ENCODE peak calls at places on chromosomes 4 and X, in four cellular contexts. A, W, J and L are unnamed samples.

GRCh38 chr4:165418116-165418515 is 39.3 kb downstream of the CPE start:
- DNase-seq in A (no peak), W (no peak), J (no peak), L (no peak)

GRCh38 chr4:35151816-35152572 is 1092.3 kb downstream of the ARAP2 start:
- DNase-seq in A (peak), W (peak), J (peak), L (peak)

GRCh38 chrX:3939967-3940610 is 226.6 kb upstream of the PRKX start:
- DNase-seq in A (no peak), W (peak), J (peak), L (no peak)

GRCh38 chr4:1295405-1296055 is 5.8 kb downstream of the MAEA start:
- DNase-seq in A (no peak), W (no peak), J (no peak), L (no peak)

GRCh38 chrX:45774961-45775360 is 574.3 kb upstream of the DIPK2B start:
- DNase-seq in A (no peak), W (no peak), J (no peak), L (no peak)

GRCh38 chr4:141473952-141474351 is 162.4 kb upstream of the IL15 start:
- DNase-seq in A (no peak), W (no peak), J (no peak), L (no peak)

GRCh38 chrX:48468693-48469691 is 1.1 kb downstream of the SLC38A5 start:
- DNase-seq in A (no peak), W (no peak), J (peak), L (peak)

GRCh38 chr4:105170703-105171102 is 24.0 kb downstream of the TET2 start:
- DNase-seq in A (no peak), W (no peak), J (no peak), L (no peak)

GRCh38 chr4:174538123-174538875 is 16.0 kb upstream of the HPGD start:
- DNase-seq in A (peak), W (no peak), J (peak), L (no peak)

GRCh38 chrX:1535241-1536041 is 1.5 kb downstream of the P2RY8 start:
- DNase-seq in A (no peak), W (no peak), J (no peak), L (no peak)

GRCh38 chrX:123072686-123073385 is 111.2 kb upstream of the GRIA3 start:
- DNase-seq in A (peak), W (no peak), J (no peak), L (no peak)

DNA sequence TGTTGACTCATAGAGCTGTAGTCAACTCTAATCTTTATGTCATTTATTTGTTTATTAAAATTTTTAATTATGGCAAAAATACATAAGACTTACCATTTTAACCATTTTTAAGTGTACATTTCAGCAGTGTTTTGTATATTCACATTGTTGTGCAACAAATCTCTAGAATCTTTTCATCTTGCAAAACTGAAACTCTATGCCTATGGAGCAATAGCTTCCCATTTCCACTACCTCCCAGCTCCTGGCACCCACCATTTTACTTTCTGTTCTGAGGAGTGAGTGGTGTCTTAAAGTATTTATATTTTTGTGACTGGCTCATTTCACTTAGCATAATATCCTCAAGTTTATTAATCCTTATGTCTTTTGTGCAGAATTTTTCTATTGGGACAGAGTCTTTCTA is 181.0 kb downstream of the GPAT3 start:
- DNase-seq in A (no peak), W (no peak), J (no peak), L (no peak)
- TF ChIP-seq FOXJ3 in A (no peak), W (no peak), J (no peak), L (no peak)

GRCh38 chr4:148240241-148240640 is 202.0 kb downstream of the NR3C2 start:
- DNase-seq in A (no peak), W (no peak), J (no peak), L (no peak)

GRCh38 chr4:148238797-148239196 is 203.4 kb downstream of the NR3C2 start:
- DNase-seq in A (no peak), W (no peak), J (no peak), L (no peak)

GRCh38 chr4:148238086-148238485 is 204.1 kb downstream of the NR3C2 start:
- DNase-seq in A (no peak), W (no peak), J (no peak), L (no peak)

GRCh38 chr4:148239406-148239805 is 202.8 kb downstream of the NR3C2 start:
- DNase-seq in A (no peak), W (no peak), J (no peak), L (no peak)

GRCh38 chr4:148235809-148236208 is 206.4 kb downstream of the NR3C2 start:
- DNase-seq in A (no peak), W (no peak), J (no peak), L (no peak)
- TF ChIP-seq MAX in A (no peak), W (no peak), J (no peak), L (no peak)

DNA sequence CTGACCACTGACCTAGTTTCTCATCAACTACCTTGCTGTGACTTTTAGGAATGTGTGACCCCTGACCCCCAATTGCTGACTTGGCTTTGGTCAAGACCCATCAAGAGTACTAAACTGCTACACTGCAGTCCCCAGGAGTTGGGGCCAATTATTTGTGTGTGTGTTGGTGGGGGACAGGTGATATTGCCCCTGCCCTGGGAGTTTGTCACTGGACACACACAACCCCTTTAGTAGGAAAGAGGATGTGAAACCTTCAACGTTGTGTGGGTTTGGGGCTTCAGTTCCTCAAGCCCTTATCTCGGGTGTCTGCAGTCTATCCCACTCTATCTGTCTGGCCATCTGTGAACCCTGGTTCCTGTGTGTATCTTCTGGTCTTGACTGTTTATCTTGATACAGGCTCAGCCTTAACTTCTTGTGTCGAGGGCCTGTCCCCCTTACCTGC is 6.5 kb downstream of the SASH3 start:
- DNase-seq in A (no peak), W (no peak), J (no peak), L (no peak)
- TF ChIP-seq FOXJ3 in A (no peak), W (no peak), J (no peak), L (no peak)

GRCh38 chrX:107102980-107103379 is 15.6 kb downstream of the RBM41 start:
- DNase-seq in A (peak), W (no peak), J (no peak), L (no peak)
- TF ChIP-seq MAX in A (no peak), W (no peak), J (no peak), L (no peak)

GRCh38 chrX:118861338-118861737 is 37.7 kb downstream of the ZCCHC12 start:
- DNase-seq in A (no peak), W (no peak), J (no peak), L (no peak)
- TF ChIP-seq FOXJ3 in A (no peak), W (no peak), J (no peak), L (no peak)

DNA sequence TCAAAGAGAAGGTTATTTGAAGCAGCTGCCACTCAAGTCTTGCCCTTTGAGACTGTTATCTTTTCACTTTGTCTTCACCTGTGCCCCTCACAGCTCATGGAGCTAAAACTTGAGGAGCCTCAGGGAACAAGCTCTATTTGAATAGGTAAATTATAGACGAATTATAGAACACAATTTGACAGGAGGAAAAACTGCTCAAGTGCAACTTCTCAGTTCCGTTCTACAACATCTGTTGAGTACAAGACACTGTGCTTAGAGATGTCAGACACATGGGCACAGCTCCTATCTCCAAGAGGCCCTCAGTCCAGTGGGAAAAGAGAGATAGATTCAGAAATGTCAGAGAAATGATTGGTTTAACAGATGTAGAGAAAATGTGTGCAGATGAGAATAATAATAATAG is 5.1 kb downstream of the PPP1R2C start:
- DNase-seq in A (no peak), W (no peak), J (no peak), L (no peak)
- TF ChIP-seq MAX in A (no peak), W (no peak), J (no peak), L (no peak)

GRCh38 chr4:106893903-106894302 is 142.2 kb downstream of the DKK2 start:
- DNase-seq in A (no peak), W (no peak), J (no peak), L (no peak)
- TF ChIP-seq FOXJ3 in A (no peak), W (no peak), J (no peak), L (no peak)

DNA sequence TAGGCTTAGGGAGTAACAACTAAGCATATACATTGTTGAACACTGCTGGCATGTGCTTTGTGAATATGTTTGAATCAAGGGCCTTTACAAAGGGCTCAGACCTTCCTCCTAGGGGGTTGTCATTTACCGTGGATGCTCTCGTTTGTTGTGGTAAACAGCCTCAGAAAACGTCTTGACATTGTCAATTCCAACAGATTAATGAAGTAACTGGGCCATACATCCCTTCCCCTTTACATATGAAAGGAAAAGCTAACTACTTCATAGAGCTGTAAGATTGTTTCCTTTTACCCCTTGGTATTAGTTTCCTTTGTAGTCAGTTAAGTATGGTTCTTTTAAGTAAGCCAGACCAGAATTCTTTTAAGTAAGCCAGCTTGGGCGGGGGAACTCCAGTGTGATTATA is 42.9 kb downstream of the FAT4 start:
- DNase-seq in A (no peak), W (no peak), J (no peak), L (no peak)
- TF ChIP-seq MAX in A (no peak), W (no peak), J (no peak), L (no peak)